ENCODE peak calls at places on chromosomes 7 and 10, in eight cellular contexts. P is esophagus squamous epithelium, J is ovary, Z is body of pancreas, K is adrenal gland, O is endothelial cell of umbilical vein, Y is HCT116, S is thyroid gland. U is an unnamed sample.

GRCh38 chr10:29600067-29600466 is 34.7 kb downstream of the SVIL start:
- DNase-seq in J (peak; percentile 23), Z (no peak), O (no peak), P (no peak), S (no peak), K (no peak), Y (peak; percentile 8), U (no peak)

GRCh38 chr7:16644987-16645592 is 464 bp downstream of the ANKMY2 start:
- DNase-seq in K (peak; percentile 65), O (no peak), P (no peak), Y (no peak), J (peak; percentile 45), Z (peak; percentile 25), S (no peak), U (peak; percentile 59)

GRCh38 chr7:102916426-102916825 is 3.6 kb downstream of the LRRC17 start:
- DNase-seq in J (no peak), P (no peak), S (no peak), O (peak; percentile 46), Z (no peak), K (no peak), Y (no peak), U (no peak)

GRCh38 chr10:77756319-77757232 is 119.0 kb upstream of the KCNMA1 start:
- DNase-seq in Z (peak; percentile 42), J (no peak), S (peak; percentile 43), K (peak; percentile 70), Y (peak; percentile 47), P (no peak), O (peak; percentile 78), U (no peak)

GRCh38 chr7:42639930-42640329 is 271.9 kb downstream of the C7orf25 start:
- DNase-seq in O (no peak), J (no peak), K (no peak), Z (no peak), S (no peak), P (no peak), Y (no peak), U (no peak)

GRCh38 chr10:76632158-76633051 is 1005.2 kb downstream of the KCNMA1 start:
- DNase-seq in P (no peak), J (no peak), Y (peak; percentile 6), S (peak; percentile 38), K (peak; percentile 53), O (no peak), Z (peak; percentile 61), U (no peak)

GRCh38 chr10:98309366-98310355 is 41.7 kb upstream of the LOXL4 start:
- DNase-seq in J (peak; percentile 77), P (no peak), O (peak; percentile 74), Y (peak; percentile 49), Z (peak; percentile 69), K (peak; percentile 91), S (peak; percentile 76), U (peak; percentile 67)

GRCh38 chr10:126408953-126409641 is 20.8 kb upstream of the ADAM12 start:
- DNase-seq in Z (no peak), O (no peak), P (no peak), Y (no peak), J (no peak), S (no peak), K (no peak), U (no peak)

GRCh38 chr10:90494183-90494582 is 363.7 kb downstream of the HTR7 start:
- DNase-seq in K (no peak), S (no peak), J (no peak), Y (no peak), O (no peak), Z (no peak), P (no peak), U (no peak)

GRCh38 chr7:159094919-159095915 is 49.5 kb downstream of the VIPR2 start:
- DNase-seq in S (no peak), P (no peak), O (no peak), J (peak; percentile 11), Y (no peak), K (peak; percentile 27), Z (peak; percentile 7), U (peak; percentile 10)

GRCh38 chr10:43078175-43078985 is 1.5 kb downstream of the RET start:
- DNase-seq in J (no peak), O (no peak), Z (no peak), P (no peak), K (no peak), S (no peak), Y (no peak), U (no peak)

GRCh38 chr10:66837990-66838389 is 87.8 kb upstream of the LRRTM3 start:
- DNase-seq in P (no peak), Z (no peak), O (no peak), Y (no peak), J (no peak), K (no peak), S (no peak), U (no peak)

GRCh38 chr10:58362026-58362799 is 23.0 kb upstream of the TFAM start:
- DNase-seq in Y (no peak), Z (no peak), K (no peak), S (no peak), J (no peak), P (no peak), O (peak; percentile 7), U (no peak)

GRCh38 chr10:85280014-85280413 is 951.6 kb downstream of the CCSER2 start:
- DNase-seq in K (no peak), P (no peak), O (no peak), Y (no peak), S (peak; percentile 83), Z (peak; percentile 16), J (no peak), U (no peak)

GRCh38 chr7:128148676-128149075 is 92.4 kb upstream of the LEP start:
- DNase-seq in J (no peak), Z (no peak), K (no peak), Y (no peak), P (no peak), S (peak; percentile 65), O (no peak), U (no peak)

GRCh38 chr7:129514683-129515082 is 12.4 kb downstream of the SMKR1 start:
- DNase-seq in S (no peak), Z (no peak), K (no peak), Y (no peak), O (no peak), J (no peak), P (no peak), U (no peak)

GRCh38 chr10:132209130-132209529 is 22.4 kb downstream of the DPYSL4 start:
- DNase-seq in P (no peak), K (no peak), O (no peak), J (no peak), S (no peak), Z (no peak), Y (no peak), U (no peak)

GRCh38 chr7:64793106-64793755 is 997 bp upstream of the ZNF138 start:
- DNase-seq in S (no peak), O (no peak), Z (no peak), Y (no peak), P (no peak), J (no peak), K (no peak), U (no peak)

GRCh38 chr10:110069502-110069982 is 61.8 kb downstream of the ADD3 start:
- DNase-seq in J (no peak), P (no peak), K (no peak), S (no peak), Y (no peak), O (peak; percentile 46), Z (no peak), U (no peak)

GRCh38 chr10:95268438-95268837 is 22.4 kb downstream of the PDLIM1 start:
- DNase-seq in O (peak; percentile 97), J (peak; percentile 41), K (peak; percentile 77), S (peak; percentile 19), P (no peak), Y (no peak), Z (peak; percentile 35), U (no peak)

GRCh38 chr7:25847331-25848070 is 304.5 kb upstream of the NFE2L3 start:
- DNase-seq in K (no peak), O (peak; percentile 56), S (no peak), Y (no peak), J (no peak), Z (no peak), P (no peak), U (no peak)

GRCh38 chr10:32983333-32983909 is 25.4 kb upstream of the ITGB1 start:
- DNase-seq in J (no peak), Y (peak; percentile 84), K (no peak), O (peak; percentile 86), P (no peak), S (no peak), Z (no peak), U (no peak)

GRCh38 chr10:88272186-88272585 is 310.9 kb downstream of the RNLS start:
- DNase-seq in O (no peak), J (no peak), K (no peak), Z (no peak), S (no peak), P (no peak), Y (no peak), U (no peak)

GRCh38 chr10:122263971-122264370 is 7.1 kb upstream of the BTBD16 start:
- DNase-seq in O (no peak), K (no peak), Z (no peak), P (no peak), J (no peak), Y (no peak), S (peak; percentile 41), U (no peak)

GRCh38 chr7:29415215-29415614 is 148.4 kb upstream of the PRR15 start:
- DNase-seq in S (no peak), Y (no peak), Z (no peak), P (no peak), K (no peak), J (no peak), O (no peak), U (no peak)

GRCh38 chr7:538764-539685 is 19.4 kb upstream of the PDGFA start:
- DNase-seq in O (no peak), P (no peak), S (no peak), Z (peak; percentile 31), K (no peak), J (no peak), Y (no peak), U (no peak)
- TF ChIP-seq POLR2A in O (no peak), P (no peak), S (no peak), Z (no peak), K (no peak), J (no peak), Y (peak; percentile 41), U (no peak)

DNA sequence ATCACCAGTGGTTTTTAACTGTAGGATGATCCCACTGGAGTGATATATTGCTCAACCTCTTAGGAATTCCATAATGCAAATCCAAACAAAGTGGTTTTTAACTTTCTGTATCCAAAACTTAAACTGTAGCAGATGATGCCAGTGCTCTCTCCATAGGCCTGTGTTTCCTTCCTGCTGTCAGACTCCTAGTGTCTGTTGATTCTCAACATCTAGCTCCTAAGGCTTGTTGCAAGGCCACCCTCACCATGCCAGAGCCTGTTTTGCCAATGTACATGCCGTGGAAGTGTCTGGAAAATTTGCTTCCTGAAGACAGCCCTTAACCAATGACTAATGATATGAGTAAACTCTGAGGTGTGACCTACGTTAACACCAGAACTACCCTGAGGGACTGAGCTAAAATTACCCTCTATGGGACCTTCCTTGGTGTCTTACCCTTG is 39.3 kb downstream of the C1GALT1 start:
- DNase-seq in Y (peak; percentile 71), Z (no peak), K (no peak), P (no peak), O (peak; percentile 55), S (no peak), J (no peak), U (no peak)
- H3K27ac ChIP-seq in Y (no peak overlapping the region), Z (no peak overlapping the region), K (no peak overlapping the region), P (no peak overlapping the region), O (peak overlapping the region; percentile 21), S (no peak overlapping the region), J (no peak overlapping the region), U (no peak overlapping the region)

GRCh38 chr7:151076863-151077704 is 3.5 kb downstream of the FASTK start:
- DNase-seq in S (no peak), J (peak; percentile 22), O (no peak), Y (no peak), Z (peak; percentile 37), K (no peak), P (no peak), U (no peak)
- TF ChIP-seq POLR2A in S (no peak), J (no peak), O (no peak), Y (peak; percentile 16), Z (no peak), K (no peak), P (no peak), U (no peak)

GRCh38 chr10:80177781-80178636 is 27.3 kb downstream of the ANXA11 start:
- DNase-seq in Y (no peak), Z (no peak), O (no peak), P (no peak), J (no peak), K (no peak), S (no peak), U (no peak)
- H3K27ac ChIP-seq in Y (no peak overlapping the region), Z (peak overlapping the region; percentile 21), O (no peak overlapping the region), P (no peak overlapping the region), J (no peak overlapping the region), K (no peak overlapping the region), S (no peak overlapping the region), U (peak overlapping the region; percentile 40)